ENCODE peak calls at places on chromosomes 13 and 19, in six cellular contexts. X is right lobe of liver; K is chondrocyte; S is activated naive CD4-positive, alpha-beta T cell; U is lower leg skin; O is HEK293T. I is an unnamed sample.

GRCh38 chr19:19642506-19643157 is 825 bp downstream of the GMIP start:
- DNase-seq in X (no peak), K (no peak), S (peak; percentile 8), U (no peak), O (no peak), I (peak; percentile 27)

GRCh38 chr19:1076951-1077350 is 10.0 kb downstream of the ARHGAP45 start:
- DNase-seq in X (peak; percentile 81), K (no peak), S (peak; percentile 85), U (peak; percentile 66), O (no peak), I (no peak)

GRCh38 chr13:99013951-99014350 is 36.1 kb upstream of the DOCK9 start:
- DNase-seq in X (no peak), K (no peak), S (no peak), U (no peak), O (no peak), I (no peak)

GRCh38 chr13:38897521-38897920 is 93.1 kb downstream of the STOML3 start:
- DNase-seq in X (no peak), K (no peak), S (no peak), U (no peak), O (no peak), I (no peak)

GRCh38 chr19:45496349-45496953 is 396 bp downstream of the RTN2 start:
- DNase-seq in X (peak; percentile 64), K (no peak), S (peak; percentile 11), U (no peak), O (peak; percentile 28), I (peak; percentile 57)

GRCh38 chr13:111115841-111116500 is 861 bp downstream of the ARHGEF7 start:
- DNase-seq in X (peak; percentile 69), K (no peak), S (no peak), U (peak; percentile 51), O (peak; percentile 31), I (peak; percentile 55)

GRCh38 chr19:51478381-51479285 is at the start of gene CEACAM18:
- DNase-seq in X (no peak), K (no peak), S (no peak), U (no peak), O (no peak), I (no peak)

GRCh38 chr13:64293923-64294322 is 2878.3 kb upstream of the PCDH20 start:
- DNase-seq in X (no peak), K (no peak), S (no peak), U (no peak), O (no peak), I (no peak)

GRCh38 chr13:40123962-40124647 is 468.6 kb downstream of the COG6 start:
- DNase-seq in X (no peak), K (no peak), S (no peak), U (no peak), O (no peak), I (peak; percentile 9)

GRCh38 chr13:53513199-53513598 is 484.6 kb downstream of the OLFM4 start:
- DNase-seq in X (no peak), K (no peak), S (no peak), U (no peak), O (no peak), I (no peak)

GRCh38 chr19:10830370-10830769 is 5.6 kb downstream of the TMED1 start:
- DNase-seq in X (no peak), K (no peak), S (no peak), U (no peak), O (no peak), I (no peak)

GRCh38 chr19:2266183-2266993 is 10.2 kb upstream of the JSRP1 start:
- DNase-seq in X (peak; percentile 96), K (peak; percentile 90), S (no peak), U (peak; percentile 82), O (no peak), I (no peak)

GRCh38 chr13:96952592-96952991 is 41.7 kb downstream of the OXGR1 start:
- DNase-seq in X (no peak), K (no peak), S (no peak), U (no peak), O (no peak), I (no peak)